ENCODE peak calls at places on chromosome 2, in seven cellular contexts. One of them, this sample, is unnamed.

GRCh38 chr2:26462511-26463251 is 15.2 kb downstream of the OTOF start:
- DNase-seq in PC-9: peak; percentile 62
- DNase-seq in GM23338: peak; percentile 77
- DNase-seq in HCT116: peak; percentile 60
- DNase-seq in hepatocyte: peak; percentile 77
- DNase-seq in PC-3: peak; percentile 51
- DNase-seq in MM.1S: no peak
- DNase-seq in this sample: no peak

GRCh38 chr2:215793747-215794595 is 219.4 kb downstream of the MREG start:
- DNase-seq in PC-9: peak; percentile 33
- DNase-seq in GM23338: no peak
- DNase-seq in HCT116: peak; percentile 39
- DNase-seq in hepatocyte: peak; percentile 68
- DNase-seq in PC-3: peak; percentile 97
- DNase-seq in MM.1S: no peak
- DNase-seq in this sample: no peak

GRCh38 chr2:10477443-10478297 is 29.5 kb upstream of the ODC1 start:
- DNase-seq in PC-9: no peak
- DNase-seq in GM23338: no peak
- DNase-seq in HCT116: no peak
- DNase-seq in hepatocyte: no peak
- DNase-seq in PC-3: no peak
- DNase-seq in MM.1S: no peak
- DNase-seq in this sample: no peak

GRCh38 chr2:19358242-19359020 is at the start of gene OSR1:
- DNase-seq in PC-9: peak; percentile 58
- DNase-seq in GM23338: peak; percentile 84
- DNase-seq in HCT116: no peak
- DNase-seq in hepatocyte: peak; percentile 87
- DNase-seq in PC-3: peak; percentile 71
- DNase-seq in MM.1S: peak; percentile 24
- DNase-seq in this sample: no peak

GRCh38 chr2:72993147-72993546 is 75.8 kb downstream of the EMX1 start:
- DNase-seq in PC-9: peak; percentile 30
- DNase-seq in GM23338: peak; percentile 87
- DNase-seq in HCT116: peak; percentile 22
- DNase-seq in hepatocyte: peak; percentile 61
- DNase-seq in PC-3: peak; percentile 64
- DNase-seq in MM.1S: peak; percentile 45
- DNase-seq in this sample: peak; percentile 59

GRCh38 chr2:128282976-128283810 is 35.5 kb downstream of the HS6ST1 start:
- DNase-seq in PC-9: no peak
- DNase-seq in GM23338: no peak
- DNase-seq in HCT116: no peak
- DNase-seq in hepatocyte: no peak
- DNase-seq in PC-3: no peak
- DNase-seq in MM.1S: no peak
- DNase-seq in this sample: no peak

GRCh38 chr2:160332318-160332717 is 132.2 kb upstream of the ITGB6 start:
- DNase-seq in PC-9: no peak
- DNase-seq in GM23338: peak; percentile 50
- DNase-seq in HCT116: no peak
- DNase-seq in hepatocyte: no peak
- DNase-seq in PC-3: peak; percentile 37
- DNase-seq in MM.1S: peak; percentile 53
- DNase-seq in this sample: peak; percentile 30

GRCh38 chr2:198314559-198315153 is 510.3 kb downstream of the PLCL1 start:
- DNase-seq in PC-9: peak; percentile 3
- DNase-seq in GM23338: peak; percentile 75
- DNase-seq in HCT116: peak; percentile 54
- DNase-seq in hepatocyte: peak; percentile 68
- DNase-seq in PC-3: peak; percentile 57
- DNase-seq in MM.1S: peak; percentile 60
- DNase-seq in this sample: peak; percentile 82

GRCh38 chr2:65796259-65796658 is 363.9 kb upstream of the SPRED2 start:
- DNase-seq in PC-9: no peak
- DNase-seq in GM23338: no peak
- DNase-seq in HCT116: no peak
- DNase-seq in hepatocyte: no peak
- DNase-seq in PC-3: no peak
- DNase-seq in MM.1S: no peak
- DNase-seq in this sample: no peak

GRCh38 chr2:196607073-196607472 is 32.4 kb upstream of the CCDC150 start:
- DNase-seq in PC-9: no peak
- DNase-seq in GM23338: no peak
- DNase-seq in HCT116: no peak
- DNase-seq in hepatocyte: peak; percentile 28
- DNase-seq in PC-3: no peak
- DNase-seq in MM.1S: no peak
- DNase-seq in this sample: no peak

GRCh38 chr2:8310557-8311455 is 371.1 kb upstream of the ID2 start:
- DNase-seq in PC-9: no peak
- DNase-seq in GM23338: no peak
- DNase-seq in HCT116: no peak
- DNase-seq in hepatocyte: no peak
- DNase-seq in PC-3: no peak
- DNase-seq in MM.1S: no peak
- DNase-seq in this sample: peak; percentile 58

GRCh38 chr2:170253721-170254230 is 75.8 kb downstream of the MYO3B start:
- DNase-seq in PC-9: no peak
- DNase-seq in GM23338: no peak
- DNase-seq in HCT116: no peak
- DNase-seq in hepatocyte: no peak
- DNase-seq in PC-3: no peak
- DNase-seq in MM.1S: no peak
- DNase-seq in this sample: no peak

GRCh38 chr2:20532634-20533437 is 86.0 kb downstream of the RHOB start:
- DNase-seq in PC-9: peak; percentile 27
- DNase-seq in GM23338: peak; percentile 37
- DNase-seq in HCT116: no peak
- DNase-seq in hepatocyte: no peak
- DNase-seq in PC-3: no peak
- DNase-seq in MM.1S: no peak
- DNase-seq in this sample: no peak

GRCh38 chr2:195612515-195613495 is 44.2 kb upstream of the SLC39A10 start:
- DNase-seq in PC-9: peak; percentile 57
- DNase-seq in GM23338: peak; percentile 95
- DNase-seq in HCT116: no peak
- DNase-seq in hepatocyte: peak; percentile 71
- DNase-seq in PC-3: peak; percentile 67
- DNase-seq in MM.1S: no peak
- DNase-seq in this sample: no peak

GRCh38 chr2:11950894-11951293 is 204.5 kb downstream of the LPIN1 start:
- DNase-seq in PC-9: no peak
- DNase-seq in GM23338: no peak
- DNase-seq in HCT116: no peak
- DNase-seq in hepatocyte: no peak
- DNase-seq in PC-3: no peak
- DNase-seq in MM.1S: no peak
- DNase-seq in this sample: no peak

GRCh38 chr2:20198001-20198400 is 26.9 kb downstream of the SDC1 start:
- DNase-seq in PC-9: no peak
- DNase-seq in GM23338: no peak
- DNase-seq in HCT116: no peak
- DNase-seq in hepatocyte: no peak
- DNase-seq in PC-3: no peak
- DNase-seq in MM.1S: peak; percentile 91
- DNase-seq in this sample: no peak

GRCh38 chr2:163565192-163565591 is 170.6 kb downstream of the FIGN start:
- DNase-seq in PC-9: no peak
- DNase-seq in GM23338: no peak
- DNase-seq in HCT116: no peak
- DNase-seq in hepatocyte: no peak
- DNase-seq in PC-3: peak; percentile 27
- DNase-seq in MM.1S: no peak
- DNase-seq in this sample: no peak

GRCh38 chr2:163571423-163572102 is 164.2 kb downstream of the FIGN start:
- DNase-seq in PC-9: no peak
- DNase-seq in GM23338: no peak
- DNase-seq in HCT116: no peak
- DNase-seq in hepatocyte: no peak
- DNase-seq in PC-3: no peak
- DNase-seq in MM.1S: no peak
- DNase-seq in this sample: no peak

GRCh38 chr2:163573652-163574051 is 162.2 kb downstream of the FIGN start:
- DNase-seq in PC-9: peak; percentile 20
- DNase-seq in GM23338: no peak
- DNase-seq in HCT116: no peak
- DNase-seq in hepatocyte: no peak
- DNase-seq in PC-3: peak; percentile 44
- DNase-seq in MM.1S: no peak
- DNase-seq in this sample: no peak

GRCh38 chr2:163574309-163574708 is 161.5 kb downstream of the FIGN start:
- DNase-seq in PC-9: no peak
- DNase-seq in GM23338: no peak
- DNase-seq in HCT116: no peak
- DNase-seq in hepatocyte: no peak
- DNase-seq in PC-3: no peak
- DNase-seq in MM.1S: no peak
- DNase-seq in this sample: no peak

DNA sequence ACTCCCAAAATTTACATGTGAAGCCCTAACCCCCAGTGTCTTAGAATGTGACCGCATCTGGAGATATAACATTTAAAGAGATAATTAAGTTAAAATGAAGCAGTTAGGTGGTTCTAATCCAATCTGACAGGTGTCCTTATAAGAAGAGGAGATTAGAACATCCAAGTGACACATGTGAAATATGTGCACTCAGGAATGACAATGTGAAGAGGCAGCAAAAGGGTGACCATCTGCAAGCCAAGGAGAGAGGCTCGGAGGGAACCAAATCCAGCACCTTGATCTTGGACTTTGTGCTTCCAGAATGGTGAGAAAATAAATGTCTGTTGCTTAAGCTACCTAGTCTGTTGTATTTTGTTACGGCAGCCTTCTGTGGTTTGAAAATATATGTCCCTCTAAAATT is 165.4 kb downstream of the FIGN start:
- DNase-seq in PC-9: no peak
- DNase-seq in GM23338: no peak
- DNase-seq in HCT116: no peak
- DNase-seq in hepatocyte: no peak
- DNase-seq in PC-3: no peak
- DNase-seq in MM.1S: no peak
- DNase-seq in this sample: no peak
- H3K9me2 ChIP-seq in PC-9: no peaks in the 10 kb centered on the region
- H3K9me2 ChIP-seq in GM23338: no peaks in the 10 kb centered on the region
- H3K9me2 ChIP-seq in HCT116: no peaks in the 10 kb centered on the region
- H3K9me2 ChIP-seq in hepatocyte: no peaks in the 10 kb centered on the region
- H3K9me2 ChIP-seq in PC-3: no peaks in the 10 kb centered on the region
- H3K9me2 ChIP-seq in MM.1S: no peaks in the 10 kb centered on the region
- H3K9me2 ChIP-seq in this sample: no peaks in the 10 kb centered on the region

DNA sequence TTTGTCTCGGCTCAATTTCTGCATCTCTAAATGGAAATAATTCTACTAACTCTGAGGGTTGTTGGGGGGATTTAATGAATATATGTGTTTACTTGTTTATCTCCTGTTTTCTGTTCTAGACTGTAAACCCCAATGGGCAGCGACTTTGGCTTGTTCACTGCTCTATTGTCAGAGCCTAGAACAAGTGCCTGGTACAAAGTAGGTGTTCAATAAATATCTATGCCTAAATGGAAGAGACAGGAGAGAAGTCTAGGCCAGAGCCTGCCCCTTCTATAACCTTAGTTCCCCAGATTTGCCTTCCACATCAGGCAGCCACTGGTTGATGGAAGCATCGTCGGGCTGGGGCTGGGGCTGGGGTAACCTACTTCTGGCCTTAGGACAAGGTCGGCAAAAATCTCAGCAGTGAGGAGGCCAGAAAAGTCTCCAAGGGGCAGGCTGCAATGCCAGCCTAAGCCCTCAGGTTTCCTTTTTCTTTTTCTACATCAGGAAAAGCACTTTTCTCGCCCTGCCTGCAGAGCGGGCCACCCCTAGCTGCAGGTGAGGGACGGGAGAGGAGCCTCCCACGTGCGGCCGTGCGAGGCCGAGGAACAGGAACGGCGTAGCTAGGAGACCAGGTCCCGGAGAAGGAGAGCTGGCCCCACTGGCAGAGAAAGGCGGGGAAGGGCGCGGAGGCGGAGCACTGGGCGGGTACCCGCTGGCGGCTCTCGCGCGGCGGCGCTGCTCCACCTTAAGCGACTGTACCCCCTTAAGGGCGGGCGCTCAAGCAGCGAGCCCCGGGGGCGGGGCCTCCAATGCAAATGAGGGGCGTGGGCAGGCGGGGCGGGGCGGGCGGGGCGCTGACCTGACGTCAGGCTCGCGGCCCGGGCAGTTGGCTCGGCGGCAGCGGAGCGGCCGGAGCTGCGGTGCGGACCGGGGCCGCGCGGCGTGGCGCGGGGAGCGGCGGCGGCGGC is at the start of gene CNNM4:
- DNase-seq in PC-9: peak; percentile 98
- DNase-seq in GM23338: peak; percentile 97
- DNase-seq in HCT116: peak; percentile 84
- DNase-seq in hepatocyte: peak; percentile 98
- DNase-seq in PC-3: peak; percentile 94
- DNase-seq in MM.1S: peak; percentile 94
- DNase-seq in this sample: peak; percentile 95
- TF ChIP-seq CTCF in PC-9: no peak
- TF ChIP-seq CTCF in GM23338: peak; percentile 25
- TF ChIP-seq CTCF in HCT116: peak; percentile 11
- TF ChIP-seq CTCF in hepatocyte: no peak
- TF ChIP-seq CTCF in PC-3: no peak
- TF ChIP-seq CTCF in MM.1S: no peak
- TF ChIP-seq CTCF in this sample: peak; percentile 3

GRCh38 chr2:42194428-42194827 is 25.3 kb downstream of the EML4 start:
- DNase-seq in PC-9: no peak
- DNase-seq in GM23338: no peak
- DNase-seq in HCT116: no peak
- DNase-seq in hepatocyte: no peak
- DNase-seq in PC-3: no peak
- DNase-seq in MM.1S: no peak
- DNase-seq in this sample: no peak
- H3K79me2 ChIP-seq in PC-9: peaks cover 62% of the 10 kb centered on the region
- H3K79me2 ChIP-seq in GM23338: peaks cover 95% of the 10 kb centered on the region
- H3K79me2 ChIP-seq in HCT116: peaks cover 96% of the 10 kb centered on the region
- H3K79me2 ChIP-seq in hepatocyte: peaks cover 85% of the 10 kb centered on the region
- H3K79me2 ChIP-seq in PC-3: peaks cover 74% of the 10 kb centered on the region
- H3K79me2 ChIP-seq in MM.1S: peaks cover 100% of the 10 kb centered on the region
- H3K79me2 ChIP-seq in this sample: peaks cover 7% of the 10 kb centered on the region

GRCh38 chr2:241553981-241554380 is 4.6 kb upstream of the BOK start:
- DNase-seq in PC-9: no peak
- DNase-seq in GM23338: no peak
- DNase-seq in HCT116: no peak
- DNase-seq in hepatocyte: no peak
- DNase-seq in PC-3: no peak
- DNase-seq in MM.1S: no peak
- DNase-seq in this sample: no peak

GRCh38 chr2:241554610-241555322 is 3.8 kb upstream of the BOK start:
- DNase-seq in PC-9: no peak
- DNase-seq in GM23338: no peak
- DNase-seq in HCT116: no peak
- DNase-seq in hepatocyte: no peak
- DNase-seq in PC-3: no peak
- DNase-seq in MM.1S: no peak
- DNase-seq in this sample: no peak

GRCh38 chr2:241555711-241556110 is 2.8 kb upstream of the BOK start:
- DNase-seq in PC-9: peak; percentile 43
- DNase-seq in GM23338: no peak
- DNase-seq in HCT116: no peak
- DNase-seq in hepatocyte: no peak
- DNase-seq in PC-3: peak; percentile 58
- DNase-seq in MM.1S: no peak
- DNase-seq in this sample: peak; percentile 10

GRCh38 chr2:241558532-241559488 is at the start of gene BOK:
- DNase-seq in PC-9: peak; percentile 88
- DNase-seq in GM23338: peak; percentile 96
- DNase-seq in HCT116: peak; percentile 72
- DNase-seq in hepatocyte: peak; percentile 77
- DNase-seq in PC-3: peak; percentile 72
- DNase-seq in MM.1S: no peak
- DNase-seq in this sample: no peak

GRCh38 chr2:241556734-241557133 is 1.8 kb upstream of the BOK start:
- DNase-seq in PC-9: no peak
- DNase-seq in GM23338: no peak
- DNase-seq in HCT116: no peak
- DNase-seq in hepatocyte: no peak
- DNase-seq in PC-3: no peak
- DNase-seq in MM.1S: no peak
- DNase-seq in this sample: no peak
- H3K9me2 ChIP-seq in PC-9: no peaks in the 10 kb centered on the region
- H3K9me2 ChIP-seq in GM23338: no peaks in the 10 kb centered on the region
- H3K9me2 ChIP-seq in HCT116: no peaks in the 10 kb centered on the region
- H3K9me2 ChIP-seq in hepatocyte: no peaks in the 10 kb centered on the region
- H3K9me2 ChIP-seq in PC-3: no peaks in the 10 kb centered on the region
- H3K9me2 ChIP-seq in MM.1S: no peaks in the 10 kb centered on the region
- H3K9me2 ChIP-seq in this sample: no peaks in the 10 kb centered on the region